ENCODE peak calls at places on chromosome 6, in five cellular contexts. F, X, P, Y and V are unnamed samples.
A peak's percentile ranks its signal among the peaks of the same experiment; 100 is the strongest.

GRCh38 chr6:37077459-37078296 is 72.2 kb downstream of the FGD2 start:
- DNase-seq in Y (peak; percentile 57), P (peak; percentile 83), X (peak; percentile 70), F (peak; percentile 96), V (no peak)

GRCh38 chr6:63975685-63976084 is 340.1 kb downstream of the PHF3 start:
- DNase-seq in Y (no peak), X (no peak), F (no peak), P (no peak), V (no peak)

GRCh38 chr6:36033935-36034334 is 6.3 kb downstream of the MAPK14 start:
- DNase-seq in P (no peak), Y (peak; percentile 35), F (no peak), X (no peak), V (no peak)

GRCh38 chr6:32492351-32492750 is 37.7 kb downstream of the HLA-DRB5 start:
- DNase-seq in Y (no peak), F (no peak), X (no peak), P (no peak), V (no peak)

GRCh38 chr6:101232946-101233345 is 160.6 kb upstream of the GRIK2 start:
- DNase-seq in P (no peak), Y (no peak), X (no peak), F (no peak), V (no peak)

GRCh38 chr6:119834418-119834817 is 484.9 kb upstream of the MAN1A1 start:
- DNase-seq in Y (no peak), F (no peak), P (no peak), X (no peak), V (no peak)

GRCh38 chr6:110878751-110879539 is 4.4 kb downstream of the AMD1 start:
- DNase-seq in F (no peak), Y (no peak), P (no peak), X (no peak), V (no peak)

GRCh38 chr6:85418059-85418458 is 31.8 kb upstream of the NT5E start:
- DNase-seq in P (no peak), X (no peak), Y (no peak), F (no peak), V (no peak)

GRCh38 chr6:134449781-134450180 is 131.9 kb upstream of the SGK1 start:
- DNase-seq in F (no peak), P (no peak), Y (no peak), X (no peak), V (no peak)

GRCh38 chr6:131244942-131245341 is 109.7 kb downstream of the AKAP7 start:
- DNase-seq in F (no peak), X (no peak), Y (no peak), P (no peak), V (no peak)

GRCh38 chr6:107869871-107870270 is 45.8 kb upstream of the SCML4 start:
- DNase-seq in Y (no peak), F (no peak), X (no peak), P (no peak), V (no peak)

GRCh38 chr6:48472535-48472934 is 361.5 kb upstream of the PTCHD4 start:
- DNase-seq in X (no peak), F (no peak), P (no peak), Y (no peak), V (no peak)

GRCh38 chr6:43803783-43804549 is 34.0 kb downstream of the VEGFA start:
- DNase-seq in P (peak; percentile 84), F (no peak), Y (peak; percentile 64), X (no peak), V (no peak)

GRCh38 chr6:71079707-71080106 is 122.8 kb upstream of the B3GAT2 start:
- DNase-seq in P (no peak), F (no peak), Y (no peak), X (no peak), V (no peak)

GRCh38 chr6:69233195-69233524 is 563.6 kb downstream of the LMBRD1 start:
- DNase-seq in X (no peak), P (no peak), Y (no peak), F (no peak), V (no peak)

GRCh38 chr6:119713903-119714302 is 364.3 kb upstream of the MAN1A1 start:
- DNase-seq in X (no peak), Y (no peak), P (no peak), F (no peak), V (no peak)

GRCh38 chr6:131023834-131024504 is 39.1 kb downstream of the EPB41L2 start:
- DNase-seq in F (no peak), X (no peak), P (no peak), Y (no peak), V (no peak)

GRCh38 chr6:45427632-45428031 is 49.9 kb upstream of the SUPT3H start:
- DNase-seq in X (no peak), F (no peak), Y (no peak), P (no peak), V (no peak)

GRCh38 chr6:30781362-30781696 is 37.0 kb upstream of the IER3 start:
- DNase-seq in X (no peak), Y (no peak), F (no peak), P (no peak), V (no peak)

GRCh38 chr6:49328051-49328450 is 135.0 kb downstream of the MMUT start:
- DNase-seq in F (no peak), Y (no peak), P (no peak), X (no peak), V (no peak)

GRCh38 chr6:113654396-113654795 is 202.7 kb upstream of the MARCKS start:
- DNase-seq in P (peak; percentile 84), F (peak; percentile 92), Y (peak; percentile 81), X (peak; percentile 89), V (no peak)

GRCh38 chr6:154297210-154297609 is 59.4 kb downstream of the IPCEF1 start:
- DNase-seq in X (no peak), Y (no peak), P (no peak), F (no peak), V (no peak)

GRCh38 chr6:46325561-46326525 is 155.1 kb upstream of the ENPP5 start:
- DNase-seq in Y (no peak), X (peak; percentile 41), F (no peak), P (peak; percentile 82), V (no peak)

GRCh38 chr6:81752084-81752968 is at the start of gene TENT5A:
- DNase-seq in X (peak; percentile 96), P (peak; percentile 98), F (peak; percentile 99), Y (peak; percentile 93), V (peak; percentile 98)

GRCh38 chr6:97059473-97059872 is 134.9 kb downstream of the KLHL32 start:
- DNase-seq in P (no peak), F (no peak), Y (no peak), X (no peak), V (no peak)

GRCh38 chr6:7042654-7043545 is 64.9 kb upstream of the RREB1 start:
- DNase-seq in F (no peak), P (no peak), Y (no peak), X (no peak), V (no peak)

GRCh38 chr6:14927398-14927797 is 318.5 kb upstream of the JARID2 start:
- DNase-seq in F (peak; percentile 67), P (no peak), X (no peak), Y (no peak), V (no peak)

GRCh38 chr6:151452750-151453427 is 963 bp upstream of the RMND1 start:
- DNase-seq in P (no peak), Y (peak; percentile 36), X (no peak), F (peak; percentile 89), V (no peak)

DNA sequence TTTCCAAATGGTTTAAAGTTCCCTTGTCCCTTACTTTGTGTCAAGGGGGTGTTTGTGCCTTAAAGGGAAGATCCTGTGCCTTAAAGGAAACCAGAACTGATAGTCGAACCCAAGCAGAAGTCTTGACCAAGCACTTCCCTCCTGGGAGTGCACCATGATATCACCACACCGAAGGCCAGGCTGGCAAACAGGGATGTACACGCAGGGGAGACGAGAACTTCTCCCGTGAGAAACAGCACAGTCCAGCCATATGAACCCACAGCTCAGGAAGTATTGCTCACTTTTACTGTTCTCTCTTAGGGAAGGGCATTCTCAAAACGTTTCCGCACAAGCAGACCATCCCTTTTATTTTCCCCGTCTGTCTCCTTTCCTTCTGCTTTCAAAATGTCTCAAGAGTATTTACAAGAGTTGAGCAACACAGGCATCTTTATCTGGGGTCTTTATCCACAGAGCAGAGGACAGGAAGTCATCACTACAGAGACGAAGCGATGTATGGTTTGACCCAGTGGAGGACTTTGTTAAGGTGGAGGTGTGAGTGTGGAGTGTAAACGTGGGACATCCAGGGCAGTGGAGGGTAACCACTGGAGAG is 12.8 kb upstream of the SERPINB1 start:
- DNase-seq in X (no peak), P (no peak), Y (no peak), F (no peak), V (peak; percentile 91)
- H3K4me3 ChIP-seq in X (peak overlapping the region; percentile 34), P (no peak overlapping the region), Y (no peak overlapping the region), F (no peak overlapping the region), V (peak overlapping the region; percentile 45)

GRCh38 chr6:142374090-142374783 is 72.4 kb downstream of the ADGRG6 start:
- DNase-seq in P (no peak), F (no peak), X (no peak), Y (no peak), V (no peak)

GRCh38 chr6:142373268-142374089 is 71.7 kb downstream of the ADGRG6 start:
- DNase-seq in Y (no peak), X (no peak), P (no peak), F (no peak), V (no peak)

GRCh38 chr6:142369266-142369665 is 67.5 kb downstream of the ADGRG6 start:
- DNase-seq in F (no peak), Y (no peak), P (no peak), X (no peak), V (no peak)

GRCh38 chr6:142374965-142375733 is 73.3 kb downstream of the ADGRG6 start:
- DNase-seq in Y (no peak), P (no peak), F (no peak), X (no peak), V (no peak)

DNA sequence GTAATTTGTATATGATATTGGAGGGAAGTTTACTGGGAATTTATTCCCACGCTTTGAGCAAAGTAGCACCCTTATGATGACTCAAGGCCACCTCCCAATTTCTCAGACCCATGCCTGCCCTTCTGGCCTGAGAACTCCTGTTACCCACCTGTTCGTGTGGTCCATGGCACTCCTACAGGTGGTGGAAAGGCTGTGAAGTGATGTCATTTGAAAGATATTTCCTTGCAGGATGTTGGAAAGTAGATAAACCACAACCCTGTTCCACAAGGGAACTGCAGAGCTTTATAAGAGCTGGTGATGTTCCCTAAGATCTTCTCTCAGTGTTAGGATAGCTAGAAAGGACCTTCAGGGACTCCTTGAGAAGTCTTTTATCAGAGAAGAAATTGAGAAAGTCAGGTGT is 70.5 kb downstream of the ADGRG6 start:
- DNase-seq in P (no peak), F (no peak), Y (no peak), X (no peak), V (no peak)
- TF ChIP-seq CTCF in P (no peak), F (no peak), Y (no peak), X (no peak), V (no peak)

GRCh38 chr6:166253277-166254229 is 54.6 kb downstream of the PRR18 start:
- DNase-seq in P (peak; percentile 94), F (no peak), X (peak; percentile 83), Y (no peak), V (no peak)
- H3K4me3 ChIP-seq in P (peak overlapping the region; percentile 19), F (no peak overlapping the region), X (peak overlapping the region; percentile 51), Y (no peak overlapping the region), V (peak overlapping the region; percentile 41)

GRCh38 chr6:75283907-75284284 is 696 bp downstream of the TMEM30A start:
- DNase-seq in Y (no peak), P (no peak), F (no peak), X (no peak), V (no peak)

GRCh38 chr6:75280131-75280855 is 4.3 kb downstream of the TMEM30A start:
- DNase-seq in F (no peak), P (no peak), Y (no peak), X (no peak), V (no peak)

GRCh38 chr6:75282706-75283105 is 1.9 kb downstream of the TMEM30A start:
- DNase-seq in X (no peak), Y (no peak), P (no peak), F (no peak), V (no peak)

GRCh38 chr6:75279418-75279817 is 5.2 kb downstream of the TMEM30A start:
- DNase-seq in X (no peak), Y (no peak), P (no peak), F (no peak), V (no peak)

GRCh38 chr6:75281643-75282042 is 2.9 kb downstream of the TMEM30A start:
- DNase-seq in X (no peak), P (no peak), F (no peak), Y (no peak), V (no peak)
- TF ChIP-seq CTCF in X (no peak), P (no peak), F (no peak), Y (no peak), V (no peak)